ENCODE peak calls at places on chromosome 9, in nine cellular contexts. One of them, this sample, is unnamed.

GRCh38 chr9:133714606-133715294 is 23.4 kb downstream of the SARDH start:
- DNase-seq in A549: no peak
- DNase-seq in NB4: peak; percentile 75
- DNase-seq in heart left ventricle: peak; percentile 82
- DNase-seq in erythroblast: no peak
- DNase-seq in spleen: no peak
- DNase-seq in IMR-90: peak; percentile 84
- DNase-seq in body of pancreas: no peak
- DNase-seq in GM12892: no peak
- DNase-seq in this sample: peak; percentile 31

GRCh38 chr9:90855208-90856000 is 53.8 kb downstream of the SYK start:
- DNase-seq in A549: no peak
- DNase-seq in NB4: no peak
- DNase-seq in heart left ventricle: no peak
- DNase-seq in erythroblast: no peak
- DNase-seq in spleen: no peak
- DNase-seq in IMR-90: no peak
- DNase-seq in body of pancreas: no peak
- DNase-seq in GM12892: no peak
- DNase-seq in this sample: no peak

GRCh38 chr9:21576331-21577189 is 94.4 kb upstream of the IFNE start:
- DNase-seq in A549: peak; percentile 80
- DNase-seq in NB4: no peak
- DNase-seq in heart left ventricle: no peak
- DNase-seq in erythroblast: no peak
- DNase-seq in spleen: no peak
- DNase-seq in IMR-90: peak; percentile 87
- DNase-seq in body of pancreas: no peak
- DNase-seq in GM12892: no peak
- DNase-seq in this sample: no peak

GRCh38 chr9:125380406-125380805 is 118.8 kb downstream of the GAPVD1 start:
- DNase-seq in A549: no peak
- DNase-seq in NB4: no peak
- DNase-seq in heart left ventricle: no peak
- DNase-seq in erythroblast: no peak
- DNase-seq in spleen: peak; percentile 37
- DNase-seq in IMR-90: peak; percentile 32
- DNase-seq in body of pancreas: no peak
- DNase-seq in GM12892: no peak
- DNase-seq in this sample: no peak

GRCh38 chr9:90137824-90138223 is 504.8 kb downstream of the DIRAS2 start:
- DNase-seq in A549: no peak
- DNase-seq in NB4: no peak
- DNase-seq in heart left ventricle: no peak
- DNase-seq in erythroblast: no peak
- DNase-seq in spleen: no peak
- DNase-seq in IMR-90: no peak
- DNase-seq in body of pancreas: no peak
- DNase-seq in GM12892: no peak
- DNase-seq in this sample: no peak

GRCh38 chr9:91192379-91192775 is 169.3 kb downstream of the AUH start:
- DNase-seq in A549: no peak
- DNase-seq in NB4: no peak
- DNase-seq in heart left ventricle: no peak
- DNase-seq in erythroblast: no peak
- DNase-seq in spleen: no peak
- DNase-seq in IMR-90: peak; percentile 42
- DNase-seq in body of pancreas: peak; percentile 54
- DNase-seq in GM12892: no peak
- DNase-seq in this sample: no peak

GRCh38 chr9:126501383-126502331 is 112.1 kb upstream of the LMX1B start:
- DNase-seq in A549: no peak
- DNase-seq in NB4: no peak
- DNase-seq in heart left ventricle: no peak
- DNase-seq in erythroblast: no peak
- DNase-seq in spleen: peak; percentile 67
- DNase-seq in IMR-90: no peak
- DNase-seq in body of pancreas: no peak
- DNase-seq in GM12892: no peak
- DNase-seq in this sample: no peak

GRCh38 chr9:122088880-122089567 is 4.1 kb downstream of the TTLL11 start:
- DNase-seq in A549: no peak
- DNase-seq in NB4: no peak
- DNase-seq in heart left ventricle: no peak
- DNase-seq in erythroblast: peak; percentile 83
- DNase-seq in spleen: no peak
- DNase-seq in IMR-90: no peak
- DNase-seq in body of pancreas: peak; percentile 85
- DNase-seq in GM12892: no peak
- DNase-seq in this sample: no peak

GRCh38 chr9:16039103-16039987 is 486.5 kb downstream of the CCDC171 start:
- DNase-seq in A549: no peak
- DNase-seq in NB4: peak; percentile 85
- DNase-seq in heart left ventricle: no peak
- DNase-seq in erythroblast: peak; percentile 20
- DNase-seq in spleen: no peak
- DNase-seq in IMR-90: peak; percentile 51
- DNase-seq in body of pancreas: no peak
- DNase-seq in GM12892: no peak
- DNase-seq in this sample: no peak

GRCh38 chr9:133188006-133188842 is 20.8 kb downstream of the OBP2B start:
- DNase-seq in A549: peak; percentile 42
- DNase-seq in NB4: peak; percentile 52
- DNase-seq in heart left ventricle: no peak
- DNase-seq in erythroblast: peak; percentile 26
- DNase-seq in spleen: peak; percentile 54
- DNase-seq in IMR-90: no peak
- DNase-seq in body of pancreas: peak; percentile 20
- DNase-seq in GM12892: no peak
- DNase-seq in this sample: no peak

GRCh38 chr9:134259708-134260107 is 66.5 kb upstream of the RXRA start:
- DNase-seq in A549: no peak
- DNase-seq in NB4: no peak
- DNase-seq in heart left ventricle: no peak
- DNase-seq in erythroblast: no peak
- DNase-seq in spleen: no peak
- DNase-seq in IMR-90: no peak
- DNase-seq in body of pancreas: no peak
- DNase-seq in GM12892: no peak
- DNase-seq in this sample: no peak

GRCh38 chr9:78860806-78861475 is 564.0 kb downstream of the PSAT1 start:
- DNase-seq in A549: no peak
- DNase-seq in NB4: peak; percentile 4
- DNase-seq in heart left ventricle: no peak
- DNase-seq in erythroblast: no peak
- DNase-seq in spleen: no peak
- DNase-seq in IMR-90: peak; percentile 82
- DNase-seq in body of pancreas: no peak
- DNase-seq in GM12892: no peak
- DNase-seq in this sample: no peak

GRCh38 chr9:38412751-38413150 is 11.5 kb downstream of the IGFBPL1 start:
- DNase-seq in A549: no peak
- DNase-seq in NB4: no peak
- DNase-seq in heart left ventricle: no peak
- DNase-seq in erythroblast: no peak
- DNase-seq in spleen: no peak
- DNase-seq in IMR-90: no peak
- DNase-seq in body of pancreas: no peak
- DNase-seq in GM12892: no peak
- DNase-seq in this sample: no peak

GRCh38 chr9:105296889-105297288 is 52.4 kb downstream of the SLC44A1 start:
- DNase-seq in A549: peak; percentile 83
- DNase-seq in NB4: peak; percentile 79
- DNase-seq in heart left ventricle: no peak
- DNase-seq in erythroblast: peak; percentile 70
- DNase-seq in spleen: no peak
- DNase-seq in IMR-90: peak; percentile 90
- DNase-seq in body of pancreas: no peak
- DNase-seq in GM12892: no peak
- DNase-seq in this sample: no peak

GRCh38 chr9:107792596-107792995 is 303.0 kb upstream of the KLF4 start:
- DNase-seq in A549: no peak
- DNase-seq in NB4: no peak
- DNase-seq in heart left ventricle: no peak
- DNase-seq in erythroblast: no peak
- DNase-seq in spleen: no peak
- DNase-seq in IMR-90: no peak
- DNase-seq in body of pancreas: no peak
- DNase-seq in GM12892: no peak
- DNase-seq in this sample: no peak

GRCh38 chr9:98306384-98307145 is 51.1 kb upstream of the TBC1D2 start:
- DNase-seq in A549: peak; percentile 30
- DNase-seq in NB4: no peak
- DNase-seq in heart left ventricle: peak; percentile 39
- DNase-seq in erythroblast: no peak
- DNase-seq in spleen: no peak
- DNase-seq in IMR-90: no peak
- DNase-seq in body of pancreas: no peak
- DNase-seq in GM12892: no peak
- DNase-seq in this sample: no peak

GRCh38 chr9:133154097-133154989 is 9.4 kb downstream of the GBGT1 start:
- DNase-seq in A549: no peak
- DNase-seq in NB4: no peak
- DNase-seq in heart left ventricle: no peak
- DNase-seq in erythroblast: no peak
- DNase-seq in spleen: peak; percentile 65
- DNase-seq in IMR-90: no peak
- DNase-seq in body of pancreas: no peak
- DNase-seq in GM12892: no peak
- DNase-seq in this sample: no peak

GRCh38 chr9:114166606-114167572 is 11.6 kb downstream of the COL27A1 start:
- DNase-seq in A549: no peak
- DNase-seq in NB4: no peak
- DNase-seq in heart left ventricle: peak; percentile 24
- DNase-seq in erythroblast: no peak
- DNase-seq in spleen: peak; percentile 23
- DNase-seq in IMR-90: no peak
- DNase-seq in body of pancreas: no peak
- DNase-seq in GM12892: no peak
- DNase-seq in this sample: no peak

GRCh38 chr9:114166103-114166470 is 10.8 kb downstream of the COL27A1 start:
- DNase-seq in A549: no peak
- DNase-seq in NB4: no peak
- DNase-seq in heart left ventricle: no peak
- DNase-seq in erythroblast: no peak
- DNase-seq in spleen: no peak
- DNase-seq in IMR-90: no peak
- DNase-seq in body of pancreas: no peak
- DNase-seq in GM12892: no peak
- DNase-seq in this sample: no peak

GRCh38 chr9:114164191-114164794 is 9.0 kb downstream of the COL27A1 start:
- DNase-seq in A549: no peak
- DNase-seq in NB4: no peak
- DNase-seq in heart left ventricle: peak; percentile 9
- DNase-seq in erythroblast: no peak
- DNase-seq in spleen: peak; percentile 41
- DNase-seq in IMR-90: no peak
- DNase-seq in body of pancreas: no peak
- DNase-seq in GM12892: no peak
- DNase-seq in this sample: no peak

GRCh38 chr9:114163517-114163924 is 8.2 kb downstream of the COL27A1 start:
- DNase-seq in A549: peak; percentile 25
- DNase-seq in NB4: no peak
- DNase-seq in heart left ventricle: peak; percentile 55
- DNase-seq in erythroblast: no peak
- DNase-seq in spleen: no peak
- DNase-seq in IMR-90: peak; percentile 60
- DNase-seq in body of pancreas: peak; percentile 72
- DNase-seq in GM12892: no peak
- DNase-seq in this sample: peak; percentile 52

DNA sequence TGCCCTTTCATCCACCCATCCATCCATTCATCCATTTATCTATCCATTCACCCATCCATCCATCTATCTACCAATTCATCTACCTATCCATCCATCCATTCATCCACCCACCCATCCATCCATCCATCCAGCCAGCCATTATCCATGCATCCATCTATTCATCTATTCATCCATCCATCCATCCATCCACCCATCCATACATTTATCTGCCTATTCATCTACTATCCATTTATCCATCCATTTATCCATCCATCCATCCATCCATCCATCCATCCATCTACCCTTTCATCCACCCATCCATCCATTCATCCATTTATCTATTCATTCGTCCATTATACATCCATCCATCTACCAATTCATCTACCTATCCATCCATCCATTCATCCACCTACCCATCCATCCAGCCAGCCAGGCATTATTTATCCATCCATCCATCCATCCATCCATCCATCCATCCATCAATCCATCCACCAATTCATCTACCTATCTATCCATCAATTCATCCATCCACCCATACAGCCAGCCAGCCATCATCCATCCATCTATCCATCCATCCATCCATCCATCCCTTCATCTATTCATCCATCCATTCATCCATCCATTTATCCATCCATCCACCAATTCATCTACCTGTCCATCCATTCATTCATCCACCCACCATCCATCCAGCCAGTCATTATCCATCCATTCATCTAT is 10.2 kb downstream of the COL27A1 start:
- DNase-seq in A549: no peak
- DNase-seq in NB4: no peak
- DNase-seq in heart left ventricle: no peak
- DNase-seq in erythroblast: no peak
- DNase-seq in spleen: no peak
- DNase-seq in IMR-90: no peak
- DNase-seq in body of pancreas: no peak
- DNase-seq in GM12892: no peak
- DNase-seq in this sample: no peak
- TF ChIP-seq POLR2A in A549: no peak
- TF ChIP-seq POLR2A in NB4: no peak
- TF ChIP-seq POLR2A in heart left ventricle: no peak
- TF ChIP-seq POLR2A in erythroblast: no peak
- TF ChIP-seq POLR2A in spleen: no peak
- TF ChIP-seq POLR2A in IMR-90: no peak
- TF ChIP-seq POLR2A in body of pancreas: no peak
- TF ChIP-seq POLR2A in GM12892: no peak
- TF ChIP-seq POLR2A in this sample: no peak

GRCh38 chr9:76374702-76375543 is 19.3 kb downstream of the RFK start:
- DNase-seq in A549: peak; percentile 99
- DNase-seq in NB4: no peak
- DNase-seq in heart left ventricle: peak; percentile 86
- DNase-seq in erythroblast: no peak
- DNase-seq in spleen: no peak
- DNase-seq in IMR-90: peak; percentile 96
- DNase-seq in body of pancreas: peak; percentile 88
- DNase-seq in GM12892: no peak
- DNase-seq in this sample: peak; percentile 65
- TF ChIP-seq POLR2A in A549: no peak
- TF ChIP-seq POLR2A in NB4: no peak
- TF ChIP-seq POLR2A in heart left ventricle: no peak
- TF ChIP-seq POLR2A in erythroblast: no peak
- TF ChIP-seq POLR2A in spleen: no peak
- TF ChIP-seq POLR2A in IMR-90: no peak
- TF ChIP-seq POLR2A in body of pancreas: peak; percentile 35
- TF ChIP-seq POLR2A in GM12892: no peak
- TF ChIP-seq POLR2A in this sample: no peak

GRCh38 chr9:83622814-83623633 is at the start of gene IDNK:
- DNase-seq in A549: peak; percentile 71
- DNase-seq in NB4: peak; percentile 67
- DNase-seq in heart left ventricle: peak; percentile 80
- DNase-seq in erythroblast: peak; percentile 77
- DNase-seq in spleen: peak; percentile 94
- DNase-seq in IMR-90: peak; percentile 24
- DNase-seq in body of pancreas: peak; percentile 71
- DNase-seq in GM12892: peak; percentile 61
- DNase-seq in this sample: peak; percentile 43
- TF ChIP-seq POLR2A in A549: peak; percentile 64
- TF ChIP-seq POLR2A in NB4: peak; percentile 48
- TF ChIP-seq POLR2A in heart left ventricle: peak; percentile 45
- TF ChIP-seq POLR2A in erythroblast: peak; percentile 60
- TF ChIP-seq POLR2A in spleen: no peak
- TF ChIP-seq POLR2A in IMR-90: peak; percentile 28
- TF ChIP-seq POLR2A in body of pancreas: peak; percentile 74
- TF ChIP-seq POLR2A in GM12892: peak; percentile 84
- TF ChIP-seq POLR2A in this sample: no peak

GRCh38 chr9:136363106-136363605 is 388 bp downstream of the DNLZ start:
- DNase-seq in A549: peak; percentile 95
- DNase-seq in NB4: peak; percentile 94
- DNase-seq in heart left ventricle: peak; percentile 98
- DNase-seq in erythroblast: peak; percentile 94
- DNase-seq in spleen: peak; percentile 98
- DNase-seq in IMR-90: peak; percentile 91
- DNase-seq in body of pancreas: peak; percentile 98
- DNase-seq in GM12892: peak; percentile 99
- DNase-seq in this sample: peak; percentile 96
- TF ChIP-seq POLR2A in A549: peak; percentile 76
- TF ChIP-seq POLR2A in NB4: peak; percentile 63
- TF ChIP-seq POLR2A in heart left ventricle: peak; percentile 80
- TF ChIP-seq POLR2A in erythroblast: peak; percentile 76
- TF ChIP-seq POLR2A in spleen: peak; percentile 70
- TF ChIP-seq POLR2A in IMR-90: peak; percentile 75
- TF ChIP-seq POLR2A in body of pancreas: peak; percentile 92
- TF ChIP-seq POLR2A in GM12892: peak; percentile 83
- TF ChIP-seq POLR2A in this sample: peak; percentile 93

This sample was measured in gastrocnemius medialis.